ENCODE peak calls at places on chromosome 20, in five cellular contexts. F is activated CD4-positive, alpha-beta T cell treated with anti-CD3 and anti-CD28 coated beads, Interleukin-2, amount 10 ng/mL, durations not matched to agents 24 days and 14 days; T is fibroblast of the conjunctiva; E is stromal cell of bone marrow; W is NCI-H2107. A is an unnamed sample.

GRCh38 chr20:29079769-29080690 is 2177.4 kb upstream of the DEFB115 start:
- DNase-seq in T (no peak), E (peak; percentile 5), W (no peak), F (no peak), A (no peak)

GRCh38 chr20:63682384-63683139 is 13.9 kb upstream of the TNFRSF6B start:
- DNase-seq in E (peak; percentile 95), W (no peak), T (peak; percentile 89), F (no peak), A (peak; percentile 93)

GRCh38 chr20:48597521-48598302 is 230.1 kb downstream of the PREX1 start:
- DNase-seq in F (no peak), T (no peak), W (no peak), E (no peak), A (no peak)

GRCh38 chr20:54103762-54104600 is 33.6 kb upstream of the BCAS1 start:
- DNase-seq in T (no peak), E (no peak), F (no peak), W (no peak), A (no peak)

GRCh38 chr20:6277661-6278060 is 154.8 kb upstream of the FERMT1 start:
- DNase-seq in W (no peak), F (no peak), E (no peak), T (no peak), A (no peak)

GRCh38 chr20:40134176-40134575 is 554.9 kb downstream of the MAFB start:
- DNase-seq in E (no peak), F (no peak), W (no peak), T (no peak), A (no peak)

GRCh38 chr20:18144541-18145099 is 7.0 kb downstream of the KAT14 start:
- DNase-seq in W (no peak), E (no peak), F (no peak), T (no peak), A (no peak)

GRCh38 chr20:41135187-41135887 is 2.0 kb upstream of the PLCG1 start:
- DNase-seq in F (peak; percentile 89), E (no peak), W (no peak), T (no peak), A (no peak)

GRCh38 chr20:62492711-62493110 is 16.9 kb upstream of the GATA5 start:
- DNase-seq in F (no peak), E (no peak), T (no peak), W (no peak), A (no peak)

GRCh38 chr20:6074145-6074561 is 20.3 kb upstream of the LRRN4 start:
- DNase-seq in E (no peak), T (no peak), W (no peak), F (peak; percentile 65), A (no peak)

GRCh38 chr20:51640743-51641142 is 98.2 kb upstream of the NFATC2 start:
- DNase-seq in F (no peak), E (no peak), W (no peak), T (no peak), A (no peak)

GRCh38 chr20:63944078-63944941 is 11.9 kb downstream of the UCKL1 start:
- DNase-seq in T (no peak), E (no peak), W (no peak), F (no peak), A (no peak)

GRCh38 chr20:19314619-19315018 is 102.2 kb downstream of the SLC24A3 start:
- DNase-seq in W (no peak), E (no peak), F (no peak), T (no peak), A (no peak)